ENCODE peak calls at places on chromosomes 4 and X, in eight cellular contexts. One of them, this sample, is unnamed.

GRCh38 chrX:94515009-94515408 is 841.0 kb downstream of the FAM133A start:
- DNase-seq in astrocyte of the cerebellum: no peak
- DNase-seq in endothelial cell: no peak
- DNase-seq in transverse colon: no peak
- DNase-seq in kidney: no peak
- DNase-seq in mucosa of descending colon: no peak
- DNase-seq in DND-41: no peak
- DNase-seq in fibroblast of the aortic adventitia: no peak
- DNase-seq in this sample: no peak

GRCh38 chrX:143340190-143340589 is 177.1 kb downstream of the SPANXN3 start:
- DNase-seq in astrocyte of the cerebellum: no peak
- DNase-seq in endothelial cell: no peak
- DNase-seq in transverse colon: no peak
- DNase-seq in kidney: no peak
- DNase-seq in mucosa of descending colon: no peak
- DNase-seq in DND-41: no peak
- DNase-seq in fibroblast of the aortic adventitia: no peak
- DNase-seq in this sample: no peak

GRCh38 chr4:36187723-36188333 is 56.5 kb downstream of the ARAP2 start:
- DNase-seq in astrocyte of the cerebellum: peak
- DNase-seq in endothelial cell: no peak
- DNase-seq in transverse colon: no peak
- DNase-seq in kidney: no peak
- DNase-seq in mucosa of descending colon: peak
- DNase-seq in DND-41: no peak
- DNase-seq in fibroblast of the aortic adventitia: peak
- DNase-seq in this sample: peak

GRCh38 chr4:185457136-185457535 is 14.4 kb downstream of the CCDC110 start:
- DNase-seq in astrocyte of the cerebellum: no peak
- DNase-seq in endothelial cell: no peak
- DNase-seq in transverse colon: no peak
- DNase-seq in kidney: no peak
- DNase-seq in mucosa of descending colon: no peak
- DNase-seq in DND-41: no peak
- DNase-seq in fibroblast of the aortic adventitia: no peak
- DNase-seq in this sample: no peak

GRCh38 chrX:39011454-39012204 is 210.4 kb downstream of the MID1IP1 start:
- DNase-seq in astrocyte of the cerebellum: no peak
- DNase-seq in endothelial cell: no peak
- DNase-seq in transverse colon: peak
- DNase-seq in kidney: no peak
- DNase-seq in mucosa of descending colon: peak
- DNase-seq in DND-41: no peak
- DNase-seq in fibroblast of the aortic adventitia: peak
- DNase-seq in this sample: no peak

GRCh38 chrX:9340619-9341304 is 124.1 kb upstream of the TBL1X start:
- DNase-seq in astrocyte of the cerebellum: no peak
- DNase-seq in endothelial cell: no peak
- DNase-seq in transverse colon: peak
- DNase-seq in kidney: no peak
- DNase-seq in mucosa of descending colon: peak
- DNase-seq in DND-41: peak
- DNase-seq in fibroblast of the aortic adventitia: peak
- DNase-seq in this sample: peak

GRCh38 chrX:133670394-133670793 is 255.1 kb upstream of the GPC4 start:
- DNase-seq in astrocyte of the cerebellum: peak
- DNase-seq in endothelial cell: peak
- DNase-seq in transverse colon: no peak
- DNase-seq in kidney: no peak
- DNase-seq in mucosa of descending colon: peak
- DNase-seq in DND-41: no peak
- DNase-seq in fibroblast of the aortic adventitia: peak
- DNase-seq in this sample: no peak

GRCh38 chrX:80808854-80809493 is 703 bp downstream of the BRWD3 start:
- DNase-seq in astrocyte of the cerebellum: no peak
- DNase-seq in endothelial cell: peak
- DNase-seq in transverse colon: peak
- DNase-seq in kidney: no peak
- DNase-seq in mucosa of descending colon: peak
- DNase-seq in DND-41: peak
- DNase-seq in fibroblast of the aortic adventitia: no peak
- DNase-seq in this sample: peak

GRCh38 chr4:152920768-152921167 is 15.4 kb upstream of the FHDC1 start:
- DNase-seq in astrocyte of the cerebellum: no peak
- DNase-seq in endothelial cell: no peak
- DNase-seq in transverse colon: no peak
- DNase-seq in kidney: no peak
- DNase-seq in mucosa of descending colon: no peak
- DNase-seq in DND-41: no peak
- DNase-seq in fibroblast of the aortic adventitia: peak
- DNase-seq in this sample: no peak

GRCh38 chr4:130563185-130563890 is 1467.4 kb downstream of the C4orf33 start:
- DNase-seq in astrocyte of the cerebellum: peak
- DNase-seq in endothelial cell: peak
- DNase-seq in transverse colon: no peak
- DNase-seq in kidney: no peak
- DNase-seq in mucosa of descending colon: peak
- DNase-seq in DND-41: no peak
- DNase-seq in fibroblast of the aortic adventitia: peak
- DNase-seq in this sample: no peak

GRCh38 chr4:16914208-16914607 is 15.8 kb upstream of the LDB2 start:
- DNase-seq in astrocyte of the cerebellum: no peak
- DNase-seq in endothelial cell: peak
- DNase-seq in transverse colon: no peak
- DNase-seq in kidney: no peak
- DNase-seq in mucosa of descending colon: no peak
- DNase-seq in DND-41: no peak
- DNase-seq in fibroblast of the aortic adventitia: peak
- DNase-seq in this sample: no peak

GRCh38 chr4:143641406-143641805 is 59.1 kb downstream of the FREM3 start:
- DNase-seq in astrocyte of the cerebellum: peak
- DNase-seq in endothelial cell: no peak
- DNase-seq in transverse colon: no peak
- DNase-seq in kidney: no peak
- DNase-seq in mucosa of descending colon: no peak
- DNase-seq in DND-41: no peak
- DNase-seq in fibroblast of the aortic adventitia: peak
- DNase-seq in this sample: no peak

GRCh38 chrX:48606091-48606490 is 8.8 kb downstream of the WDR13 start:
- DNase-seq in astrocyte of the cerebellum: no peak
- DNase-seq in endothelial cell: no peak
- DNase-seq in transverse colon: no peak
- DNase-seq in kidney: no peak
- DNase-seq in mucosa of descending colon: no peak
- DNase-seq in DND-41: no peak
- DNase-seq in fibroblast of the aortic adventitia: no peak
- DNase-seq in this sample: no peak

GRCh38 chrX:49190783-49191032 is 4.5 kb upstream of the PRICKLE3 start:
- DNase-seq in astrocyte of the cerebellum: no peak
- DNase-seq in endothelial cell: no peak
- DNase-seq in transverse colon: no peak
- DNase-seq in kidney: no peak
- DNase-seq in mucosa of descending colon: no peak
- DNase-seq in DND-41: no peak
- DNase-seq in fibroblast of the aortic adventitia: no peak
- DNase-seq in this sample: no peak

GRCh38 chr4:141845901-141846300 is 209.5 kb downstream of the IL15 start:
- DNase-seq in astrocyte of the cerebellum: no peak
- DNase-seq in endothelial cell: no peak
- DNase-seq in transverse colon: no peak
- DNase-seq in kidney: no peak
- DNase-seq in mucosa of descending colon: no peak
- DNase-seq in DND-41: no peak
- DNase-seq in fibroblast of the aortic adventitia: no peak
- DNase-seq in this sample: no peak

GRCh38 chrX:16971694-16972093 is 25.2 kb downstream of the REPS2 start:
- DNase-seq in astrocyte of the cerebellum: no peak
- DNase-seq in endothelial cell: no peak
- DNase-seq in transverse colon: no peak
- DNase-seq in kidney: no peak
- DNase-seq in mucosa of descending colon: no peak
- DNase-seq in DND-41: no peak
- DNase-seq in fibroblast of the aortic adventitia: no peak
- DNase-seq in this sample: no peak

GRCh38 chr4:109149836-109150235 is 152.6 kb downstream of the COL25A1 start:
- DNase-seq in astrocyte of the cerebellum: no peak
- DNase-seq in endothelial cell: no peak
- DNase-seq in transverse colon: no peak
- DNase-seq in kidney: no peak
- DNase-seq in mucosa of descending colon: no peak
- DNase-seq in DND-41: no peak
- DNase-seq in fibroblast of the aortic adventitia: no peak
- DNase-seq in this sample: no peak

GRCh38 chr4:126106658-126107057 is 791.9 kb downstream of the FAT4 start:
- DNase-seq in astrocyte of the cerebellum: no peak
- DNase-seq in endothelial cell: no peak
- DNase-seq in transverse colon: no peak
- DNase-seq in kidney: no peak
- DNase-seq in mucosa of descending colon: no peak
- DNase-seq in DND-41: no peak
- DNase-seq in fibroblast of the aortic adventitia: no peak
- DNase-seq in this sample: no peak

GRCh38 chrX:140821280-140821679 is 111.7 kb downstream of the LINC00632 start:
- DNase-seq in astrocyte of the cerebellum: no peak
- DNase-seq in endothelial cell: no peak
- DNase-seq in transverse colon: no peak
- DNase-seq in kidney: no peak
- DNase-seq in mucosa of descending colon: no peak
- DNase-seq in DND-41: no peak
- DNase-seq in fibroblast of the aortic adventitia: no peak
- DNase-seq in this sample: no peak

GRCh38 chr4:67545996-67546356 is 673 bp upstream of the CENPC start:
- DNase-seq in astrocyte of the cerebellum: no peak
- DNase-seq in endothelial cell: no peak
- DNase-seq in transverse colon: no peak
- DNase-seq in kidney: no peak
- DNase-seq in mucosa of descending colon: no peak
- DNase-seq in DND-41: no peak
- DNase-seq in fibroblast of the aortic adventitia: no peak
- DNase-seq in this sample: peak

GRCh38 chr4:159227984-159228383 is 125.1 kb downstream of the RAPGEF2 start:
- DNase-seq in astrocyte of the cerebellum: peak
- DNase-seq in endothelial cell: peak
- DNase-seq in transverse colon: peak
- DNase-seq in kidney: peak
- DNase-seq in mucosa of descending colon: peak
- DNase-seq in DND-41: no peak
- DNase-seq in fibroblast of the aortic adventitia: peak
- DNase-seq in this sample: no peak
- TF ChIP-seq CTCF in astrocyte of the cerebellum: no peak
- TF ChIP-seq CTCF in endothelial cell: no peak
- TF ChIP-seq CTCF in transverse colon: peak
- TF ChIP-seq CTCF in kidney: no peak
- TF ChIP-seq CTCF in mucosa of descending colon: no peak
- TF ChIP-seq CTCF in DND-41: no peak
- TF ChIP-seq CTCF in fibroblast of the aortic adventitia: peak
- TF ChIP-seq CTCF in this sample: no peak

DNA sequence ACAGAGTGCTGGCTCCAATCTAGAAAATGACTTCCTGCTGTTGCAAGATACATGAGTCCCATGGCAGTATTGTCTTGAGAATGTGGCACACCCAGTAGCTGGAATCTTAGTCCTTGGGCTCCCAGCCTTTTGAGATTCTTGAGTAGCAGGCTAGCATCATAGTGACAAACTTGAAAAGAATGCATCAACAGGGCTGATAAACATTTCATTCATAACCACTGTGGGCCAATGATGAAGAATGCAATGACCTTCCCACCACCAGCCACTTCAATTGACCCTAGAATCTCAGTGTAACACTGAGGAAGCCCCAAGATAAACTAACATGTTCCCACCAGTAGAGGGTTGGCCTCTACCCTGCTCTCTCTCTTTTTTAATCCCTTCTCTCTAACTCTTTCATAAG is 329.3 kb downstream of the GBA3 start:
- DNase-seq in astrocyte of the cerebellum: peak
- DNase-seq in endothelial cell: no peak
- DNase-seq in transverse colon: no peak
- DNase-seq in kidney: no peak
- DNase-seq in mucosa of descending colon: no peak
- DNase-seq in DND-41: no peak
- DNase-seq in fibroblast of the aortic adventitia: peak
- DNase-seq in this sample: no peak
- TF ChIP-seq CTCF in astrocyte of the cerebellum: peak
- TF ChIP-seq CTCF in endothelial cell: no peak
- TF ChIP-seq CTCF in transverse colon: no peak
- TF ChIP-seq CTCF in kidney: no peak
- TF ChIP-seq CTCF in mucosa of descending colon: no peak
- TF ChIP-seq CTCF in DND-41: no peak
- TF ChIP-seq CTCF in fibroblast of the aortic adventitia: peak
- TF ChIP-seq CTCF in this sample: no peak

DNA sequence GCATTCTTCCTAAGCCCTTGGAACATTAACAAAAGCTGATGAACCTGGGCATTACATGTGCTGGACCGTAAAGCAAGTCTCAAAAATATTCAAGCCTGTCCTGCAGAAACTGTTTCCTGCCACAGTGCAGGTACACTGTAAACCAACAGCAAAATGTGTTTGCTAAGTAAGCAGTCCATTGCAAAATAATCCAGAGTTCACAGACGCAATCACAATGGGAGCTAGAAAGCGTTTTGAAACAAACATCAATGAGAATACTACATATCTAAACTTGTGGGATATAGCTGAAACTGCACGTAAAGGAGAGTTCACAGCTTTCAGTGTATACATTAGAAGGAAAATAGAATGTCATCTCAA is 61.6 kb downstream of the RGS12 start:
- DNase-seq in astrocyte of the cerebellum: no peak
- DNase-seq in endothelial cell: no peak
- DNase-seq in transverse colon: no peak
- DNase-seq in kidney: no peak
- DNase-seq in mucosa of descending colon: no peak
- DNase-seq in DND-41: no peak
- DNase-seq in fibroblast of the aortic adventitia: no peak
- DNase-seq in this sample: no peak
- TF ChIP-seq CTCF in astrocyte of the cerebellum: no peak
- TF ChIP-seq CTCF in endothelial cell: no peak
- TF ChIP-seq CTCF in transverse colon: no peak
- TF ChIP-seq CTCF in kidney: no peak
- TF ChIP-seq CTCF in mucosa of descending colon: no peak
- TF ChIP-seq CTCF in DND-41: no peak
- TF ChIP-seq CTCF in fibroblast of the aortic adventitia: no peak
- TF ChIP-seq CTCF in this sample: no peak

DNA sequence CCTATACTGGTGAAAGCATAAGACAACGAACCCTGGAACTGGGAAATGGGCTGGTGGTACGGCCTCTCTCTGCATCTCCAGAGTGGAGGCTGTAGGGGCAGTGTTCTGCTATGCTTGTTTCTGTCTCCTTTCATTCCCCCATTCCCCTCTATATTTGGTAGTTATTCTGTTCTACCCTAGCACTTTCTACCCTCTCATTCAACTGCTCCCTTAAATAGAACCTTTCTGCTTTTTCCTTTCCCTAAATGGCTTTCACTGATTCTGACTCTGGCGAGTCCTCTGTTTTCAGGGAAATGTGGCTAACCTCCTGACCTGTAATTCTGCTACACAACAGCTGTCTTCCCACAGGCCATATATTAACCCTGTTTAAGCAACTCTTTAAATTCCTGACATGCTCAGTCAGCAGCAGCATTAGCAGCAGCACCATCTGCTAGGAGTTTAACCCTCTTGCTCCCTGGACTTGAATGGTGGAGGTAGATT is 94.2 kb downstream of the CXCL13 start:
- DNase-seq in astrocyte of the cerebellum: peak
- DNase-seq in endothelial cell: no peak
- DNase-seq in transverse colon: no peak
- DNase-seq in kidney: no peak
- DNase-seq in mucosa of descending colon: no peak
- DNase-seq in DND-41: no peak
- DNase-seq in fibroblast of the aortic adventitia: peak
- DNase-seq in this sample: no peak
- TF ChIP-seq CTCF in astrocyte of the cerebellum: peak
- TF ChIP-seq CTCF in endothelial cell: no peak
- TF ChIP-seq CTCF in transverse colon: no peak
- TF ChIP-seq CTCF in kidney: no peak
- TF ChIP-seq CTCF in mucosa of descending colon: no peak
- TF ChIP-seq CTCF in DND-41: peak
- TF ChIP-seq CTCF in fibroblast of the aortic adventitia: peak
- TF ChIP-seq CTCF in this sample: no peak